ENCODE peak calls at places on chromosomes 16 and 17, in eight cellular contexts. One of them, this sample, is unnamed.

GRCh38 chr17:46794318-46794717 is 24.2 kb downstream of the WNT3 start:
- DNase-seq in GM10248: no peak
- DNase-seq in activated naive CD4-positive, alpha-beta T cell treated with anti-CD3 and anti-CD28 coated beads, Interleukin-2, amount 50 U/mL, for 72 hours: no peak
- DNase-seq in T-helper 9 cell: no peak
- DNase-seq in GM13977: no peak
- DNase-seq in CD4-positive, alpha-beta memory T cell: no peak
- DNase-seq in fibroblast of the conjunctiva: no peak
- DNase-seq in activated T-helper 9 cell treated with anti-CD3 and anti-CD28 coated beads, Interleukin-2, amount 50 U/mL, for 16 hours: no peak
- DNase-seq in this sample: no peak

GRCh38 chr17:27562777-27563455 is 68.1 kb upstream of the LGALS9 start:
- DNase-seq in GM13977: no peak
- DNase-seq in fibroblast of the conjunctiva: no peak
- DNase-seq in T-helper 9 cell: no peak
- DNase-seq in activated naive CD4-positive, alpha-beta T cell treated with anti-CD3 and anti-CD28 coated beads, Interleukin-2, amount 50 U/mL, for 72 hours: no peak
- DNase-seq in GM10248: no peak
- DNase-seq in activated T-helper 9 cell treated with anti-CD3 and anti-CD28 coated beads, Interleukin-2, amount 50 U/mL, for 16 hours: no peak
- DNase-seq in CD4-positive, alpha-beta memory T cell: no peak
- DNase-seq in this sample: no peak

GRCh38 chr16:69187891-69188451 is 1.0 kb downstream of the SNTB2 start:
- DNase-seq in GM10248: no peak
- DNase-seq in activated naive CD4-positive, alpha-beta T cell treated with anti-CD3 and anti-CD28 coated beads, Interleukin-2, amount 50 U/mL, for 72 hours: peak; percentile 28
- DNase-seq in GM13977: peak; percentile 55
- DNase-seq in fibroblast of the conjunctiva: no peak
- DNase-seq in T-helper 9 cell: peak; percentile 25
- DNase-seq in activated T-helper 9 cell treated with anti-CD3 and anti-CD28 coated beads, Interleukin-2, amount 50 U/mL, for 16 hours: peak; percentile 27
- DNase-seq in CD4-positive, alpha-beta memory T cell: peak; percentile 57
- DNase-seq in this sample: peak; percentile 49

GRCh38 chr16:3029499-3030127 is 5.8 kb downstream of the THOC6 start:
- DNase-seq in GM13977: peak; percentile 65
- DNase-seq in GM10248: no peak
- DNase-seq in activated T-helper 9 cell treated with anti-CD3 and anti-CD28 coated beads, Interleukin-2, amount 50 U/mL, for 16 hours: peak; percentile 25
- DNase-seq in fibroblast of the conjunctiva: no peak
- DNase-seq in activated naive CD4-positive, alpha-beta T cell treated with anti-CD3 and anti-CD28 coated beads, Interleukin-2, amount 50 U/mL, for 72 hours: peak; percentile 70
- DNase-seq in CD4-positive, alpha-beta memory T cell: no peak
- DNase-seq in T-helper 9 cell: no peak
- DNase-seq in this sample: no peak

GRCh38 chr17:65498831-65499230 is 62.6 kb downstream of the AXIN2 start:
- DNase-seq in CD4-positive, alpha-beta memory T cell: no peak
- DNase-seq in activated naive CD4-positive, alpha-beta T cell treated with anti-CD3 and anti-CD28 coated beads, Interleukin-2, amount 50 U/mL, for 72 hours: no peak
- DNase-seq in fibroblast of the conjunctiva: no peak
- DNase-seq in GM10248: no peak
- DNase-seq in GM13977: no peak
- DNase-seq in activated T-helper 9 cell treated with anti-CD3 and anti-CD28 coated beads, Interleukin-2, amount 50 U/mL, for 16 hours: no peak
- DNase-seq in T-helper 9 cell: no peak
- DNase-seq in this sample: no peak

GRCh38 chr17:39058524-39058923 is 91.3 kb upstream of the FBXO47 start:
- DNase-seq in fibroblast of the conjunctiva: no peak
- DNase-seq in GM10248: no peak
- DNase-seq in CD4-positive, alpha-beta memory T cell: no peak
- DNase-seq in activated T-helper 9 cell treated with anti-CD3 and anti-CD28 coated beads, Interleukin-2, amount 50 U/mL, for 16 hours: no peak
- DNase-seq in activated naive CD4-positive, alpha-beta T cell treated with anti-CD3 and anti-CD28 coated beads, Interleukin-2, amount 50 U/mL, for 72 hours: no peak
- DNase-seq in GM13977: no peak
- DNase-seq in T-helper 9 cell: no peak
- DNase-seq in this sample: no peak

GRCh38 chr16:56664506-56664905 is 3.4 kb downstream of the MT1G start:
- DNase-seq in activated T-helper 9 cell treated with anti-CD3 and anti-CD28 coated beads, Interleukin-2, amount 50 U/mL, for 16 hours: no peak
- DNase-seq in fibroblast of the conjunctiva: no peak
- DNase-seq in T-helper 9 cell: no peak
- DNase-seq in activated naive CD4-positive, alpha-beta T cell treated with anti-CD3 and anti-CD28 coated beads, Interleukin-2, amount 50 U/mL, for 72 hours: no peak
- DNase-seq in GM13977: no peak
- DNase-seq in GM10248: no peak
- DNase-seq in CD4-positive, alpha-beta memory T cell: no peak
- DNase-seq in this sample: no peak

GRCh38 chr16:212999-213398 is 16.2 kb downstream of the LUC7L start:
- DNase-seq in CD4-positive, alpha-beta memory T cell: no peak
- DNase-seq in activated T-helper 9 cell treated with anti-CD3 and anti-CD28 coated beads, Interleukin-2, amount 50 U/mL, for 16 hours: no peak
- DNase-seq in fibroblast of the conjunctiva: no peak
- DNase-seq in activated naive CD4-positive, alpha-beta T cell treated with anti-CD3 and anti-CD28 coated beads, Interleukin-2, amount 50 U/mL, for 72 hours: no peak
- DNase-seq in GM13977: no peak
- DNase-seq in GM10248: no peak
- DNase-seq in T-helper 9 cell: no peak
- DNase-seq in this sample: no peak

GRCh38 chr16:79286646-79287423 is 313.7 kb downstream of the MAF start:
- DNase-seq in activated T-helper 9 cell treated with anti-CD3 and anti-CD28 coated beads, Interleukin-2, amount 50 U/mL, for 16 hours: peak; percentile 16
- DNase-seq in CD4-positive, alpha-beta memory T cell: peak; percentile 36
- DNase-seq in fibroblast of the conjunctiva: no peak
- DNase-seq in T-helper 9 cell: peak; percentile 6
- DNase-seq in GM10248: peak; percentile 42
- DNase-seq in activated naive CD4-positive, alpha-beta T cell treated with anti-CD3 and anti-CD28 coated beads, Interleukin-2, amount 50 U/mL, for 72 hours: peak; percentile 50
- DNase-seq in GM13977: peak; percentile 16
- DNase-seq in this sample: peak; percentile 66

GRCh38 chr17:17784599-17785264 is 52.1 kb downstream of the SREBF1 start:
- DNase-seq in activated naive CD4-positive, alpha-beta T cell treated with anti-CD3 and anti-CD28 coated beads, Interleukin-2, amount 50 U/mL, for 72 hours: peak; percentile 43
- DNase-seq in CD4-positive, alpha-beta memory T cell: no peak
- DNase-seq in fibroblast of the conjunctiva: no peak
- DNase-seq in GM10248: no peak
- DNase-seq in activated T-helper 9 cell treated with anti-CD3 and anti-CD28 coated beads, Interleukin-2, amount 50 U/mL, for 16 hours: no peak
- DNase-seq in GM13977: no peak
- DNase-seq in T-helper 9 cell: no peak
- DNase-seq in this sample: no peak

GRCh38 chr16:58467915-58468314 is 32.0 kb upstream of the NDRG4 start:
- DNase-seq in GM10248: no peak
- DNase-seq in activated T-helper 9 cell treated with anti-CD3 and anti-CD28 coated beads, Interleukin-2, amount 50 U/mL, for 16 hours: no peak
- DNase-seq in fibroblast of the conjunctiva: no peak
- DNase-seq in CD4-positive, alpha-beta memory T cell: no peak
- DNase-seq in activated naive CD4-positive, alpha-beta T cell treated with anti-CD3 and anti-CD28 coated beads, Interleukin-2, amount 50 U/mL, for 72 hours: no peak
- DNase-seq in T-helper 9 cell: no peak
- DNase-seq in GM13977: no peak
- DNase-seq in this sample: no peak

GRCh38 chr16:68655806-68656205 is 10.7 kb downstream of the CDH3 start:
- DNase-seq in T-helper 9 cell: no peak
- DNase-seq in GM13977: no peak
- DNase-seq in activated T-helper 9 cell treated with anti-CD3 and anti-CD28 coated beads, Interleukin-2, amount 50 U/mL, for 16 hours: no peak
- DNase-seq in CD4-positive, alpha-beta memory T cell: no peak
- DNase-seq in fibroblast of the conjunctiva: no peak
- DNase-seq in activated naive CD4-positive, alpha-beta T cell treated with anti-CD3 and anti-CD28 coated beads, Interleukin-2, amount 50 U/mL, for 72 hours: no peak
- DNase-seq in GM10248: no peak
- DNase-seq in this sample: no peak

GRCh38 chr16:22317625-22318024 is 20.4 kb downstream of the POLR3E start:
- DNase-seq in GM10248: no peak
- DNase-seq in GM13977: no peak
- DNase-seq in T-helper 9 cell: no peak
- DNase-seq in activated T-helper 9 cell treated with anti-CD3 and anti-CD28 coated beads, Interleukin-2, amount 50 U/mL, for 16 hours: no peak
- DNase-seq in CD4-positive, alpha-beta memory T cell: no peak
- DNase-seq in fibroblast of the conjunctiva: no peak
- DNase-seq in activated naive CD4-positive, alpha-beta T cell treated with anti-CD3 and anti-CD28 coated beads, Interleukin-2, amount 50 U/mL, for 72 hours: no peak
- DNase-seq in this sample: no peak

GRCh38 chr17:61217878-61218437 is 181.7 kb upstream of the TBX2 start:
- DNase-seq in fibroblast of the conjunctiva: no peak
- DNase-seq in T-helper 9 cell: no peak
- DNase-seq in GM10248: no peak
- DNase-seq in activated T-helper 9 cell treated with anti-CD3 and anti-CD28 coated beads, Interleukin-2, amount 50 U/mL, for 16 hours: no peak
- DNase-seq in GM13977: no peak
- DNase-seq in CD4-positive, alpha-beta memory T cell: no peak
- DNase-seq in activated naive CD4-positive, alpha-beta T cell treated with anti-CD3 and anti-CD28 coated beads, Interleukin-2, amount 50 U/mL, for 72 hours: no peak
- DNase-seq in this sample: no peak

GRCh38 chr16:88503771-88504488 is 50.9 kb downstream of the ZFPM1 start:
- DNase-seq in CD4-positive, alpha-beta memory T cell: no peak
- DNase-seq in activated naive CD4-positive, alpha-beta T cell treated with anti-CD3 and anti-CD28 coated beads, Interleukin-2, amount 50 U/mL, for 72 hours: no peak
- DNase-seq in activated T-helper 9 cell treated with anti-CD3 and anti-CD28 coated beads, Interleukin-2, amount 50 U/mL, for 16 hours: no peak
- DNase-seq in GM10248: no peak
- DNase-seq in fibroblast of the conjunctiva: no peak
- DNase-seq in GM13977: no peak
- DNase-seq in T-helper 9 cell: no peak
- DNase-seq in this sample: no peak

GRCh38 chr16:19744670-19745069 is 26.6 kb downstream of the IQCK start:
- DNase-seq in fibroblast of the conjunctiva: no peak
- DNase-seq in CD4-positive, alpha-beta memory T cell: no peak
- DNase-seq in activated T-helper 9 cell treated with anti-CD3 and anti-CD28 coated beads, Interleukin-2, amount 50 U/mL, for 16 hours: no peak
- DNase-seq in GM13977: no peak
- DNase-seq in T-helper 9 cell: no peak
- DNase-seq in GM10248: no peak
- DNase-seq in activated naive CD4-positive, alpha-beta T cell treated with anti-CD3 and anti-CD28 coated beads, Interleukin-2, amount 50 U/mL, for 72 hours: no peak
- DNase-seq in this sample: no peak

GRCh38 chr17:9255838-9256237 is 234.5 kb downstream of the NTN1 start:
- DNase-seq in GM10248: no peak
- DNase-seq in T-helper 9 cell: no peak
- DNase-seq in CD4-positive, alpha-beta memory T cell: no peak
- DNase-seq in activated T-helper 9 cell treated with anti-CD3 and anti-CD28 coated beads, Interleukin-2, amount 50 U/mL, for 16 hours: no peak
- DNase-seq in activated naive CD4-positive, alpha-beta T cell treated with anti-CD3 and anti-CD28 coated beads, Interleukin-2, amount 50 U/mL, for 72 hours: no peak
- DNase-seq in GM13977: no peak
- DNase-seq in fibroblast of the conjunctiva: no peak
- DNase-seq in this sample: no peak

GRCh38 chr17:13822671-13823070 is 220.9 kb upstream of the HS3ST3A1 start:
- DNase-seq in T-helper 9 cell: no peak
- DNase-seq in activated T-helper 9 cell treated with anti-CD3 and anti-CD28 coated beads, Interleukin-2, amount 50 U/mL, for 16 hours: no peak
- DNase-seq in fibroblast of the conjunctiva: no peak
- DNase-seq in CD4-positive, alpha-beta memory T cell: no peak
- DNase-seq in GM10248: no peak
- DNase-seq in activated naive CD4-positive, alpha-beta T cell treated with anti-CD3 and anti-CD28 coated beads, Interleukin-2, amount 50 U/mL, for 72 hours: no peak
- DNase-seq in GM13977: no peak
- DNase-seq in this sample: no peak

GRCh38 chr17:65027305-65027704 is 29.2 kb downstream of the GNA13 start:
- DNase-seq in GM13977: peak; percentile 52
- DNase-seq in T-helper 9 cell: peak; percentile 31
- DNase-seq in CD4-positive, alpha-beta memory T cell: peak; percentile 58
- DNase-seq in activated naive CD4-positive, alpha-beta T cell treated with anti-CD3 and anti-CD28 coated beads, Interleukin-2, amount 50 U/mL, for 72 hours: peak; percentile 45
- DNase-seq in GM10248: peak; percentile 62
- DNase-seq in activated T-helper 9 cell treated with anti-CD3 and anti-CD28 coated beads, Interleukin-2, amount 50 U/mL, for 16 hours: peak; percentile 30
- DNase-seq in fibroblast of the conjunctiva: peak; percentile 18
- DNase-seq in this sample: no peak

GRCh38 chr17:31405941-31406371 is 14.5 kb downstream of the RAB11FIP4 start:
- DNase-seq in CD4-positive, alpha-beta memory T cell: no peak
- DNase-seq in GM13977: no peak
- DNase-seq in GM10248: no peak
- DNase-seq in fibroblast of the conjunctiva: no peak
- DNase-seq in activated naive CD4-positive, alpha-beta T cell treated with anti-CD3 and anti-CD28 coated beads, Interleukin-2, amount 50 U/mL, for 72 hours: no peak
- DNase-seq in activated T-helper 9 cell treated with anti-CD3 and anti-CD28 coated beads, Interleukin-2, amount 50 U/mL, for 16 hours: no peak
- DNase-seq in T-helper 9 cell: no peak
- DNase-seq in this sample: no peak

GRCh38 chr17:76537578-76538280 is at the start of gene CYGB:
- DNase-seq in T-helper 9 cell: no peak
- DNase-seq in activated naive CD4-positive, alpha-beta T cell treated with anti-CD3 and anti-CD28 coated beads, Interleukin-2, amount 50 U/mL, for 72 hours: no peak
- DNase-seq in fibroblast of the conjunctiva: no peak
- DNase-seq in GM13977: no peak
- DNase-seq in activated T-helper 9 cell treated with anti-CD3 and anti-CD28 coated beads, Interleukin-2, amount 50 U/mL, for 16 hours: no peak
- DNase-seq in GM10248: no peak
- DNase-seq in CD4-positive, alpha-beta memory T cell: no peak
- DNase-seq in this sample: peak; percentile 79

GRCh38 chr17:62780273-62780672 is 27.8 kb downstream of the MARCHF10 start:
- DNase-seq in GM13977: no peak
- DNase-seq in GM10248: no peak
- DNase-seq in T-helper 9 cell: no peak
- DNase-seq in activated naive CD4-positive, alpha-beta T cell treated with anti-CD3 and anti-CD28 coated beads, Interleukin-2, amount 50 U/mL, for 72 hours: no peak
- DNase-seq in fibroblast of the conjunctiva: no peak
- DNase-seq in activated T-helper 9 cell treated with anti-CD3 and anti-CD28 coated beads, Interleukin-2, amount 50 U/mL, for 16 hours: no peak
- DNase-seq in CD4-positive, alpha-beta memory T cell: no peak
- DNase-seq in this sample: no peak

GRCh38 chr16:57680842-57681241 is 12.7 kb downstream of the ADGRG3 start:
- DNase-seq in GM13977: no peak
- DNase-seq in CD4-positive, alpha-beta memory T cell: no peak
- DNase-seq in activated naive CD4-positive, alpha-beta T cell treated with anti-CD3 and anti-CD28 coated beads, Interleukin-2, amount 50 U/mL, for 72 hours: no peak
- DNase-seq in activated T-helper 9 cell treated with anti-CD3 and anti-CD28 coated beads, Interleukin-2, amount 50 U/mL, for 16 hours: no peak
- DNase-seq in fibroblast of the conjunctiva: no peak
- DNase-seq in GM10248: no peak
- DNase-seq in T-helper 9 cell: no peak
- DNase-seq in this sample: no peak

GRCh38 chr17:4679652-4680051 is 24.3 kb downstream of the PELP1 start:
- DNase-seq in T-helper 9 cell: no peak
- DNase-seq in activated T-helper 9 cell treated with anti-CD3 and anti-CD28 coated beads, Interleukin-2, amount 50 U/mL, for 16 hours: no peak
- DNase-seq in fibroblast of the conjunctiva: no peak
- DNase-seq in GM13977: no peak
- DNase-seq in GM10248: no peak
- DNase-seq in CD4-positive, alpha-beta memory T cell: no peak
- DNase-seq in activated naive CD4-positive, alpha-beta T cell treated with anti-CD3 and anti-CD28 coated beads, Interleukin-2, amount 50 U/mL, for 72 hours: no peak
- DNase-seq in this sample: no peak

GRCh38 chr16:51816929-51817328 is 665.9 kb upstream of the SALL1 start:
- DNase-seq in T-helper 9 cell: no peak
- DNase-seq in CD4-positive, alpha-beta memory T cell: no peak
- DNase-seq in GM10248: no peak
- DNase-seq in GM13977: no peak
- DNase-seq in activated naive CD4-positive, alpha-beta T cell treated with anti-CD3 and anti-CD28 coated beads, Interleukin-2, amount 50 U/mL, for 72 hours: no peak
- DNase-seq in fibroblast of the conjunctiva: no peak
- DNase-seq in activated T-helper 9 cell treated with anti-CD3 and anti-CD28 coated beads, Interleukin-2, amount 50 U/mL, for 16 hours: no peak
- DNase-seq in this sample: no peak

GRCh38 chr17:30565073-30565935 is 88.1 kb downstream of the GOSR1 start:
- DNase-seq in CD4-positive, alpha-beta memory T cell: no peak
- DNase-seq in activated T-helper 9 cell treated with anti-CD3 and anti-CD28 coated beads, Interleukin-2, amount 50 U/mL, for 16 hours: no peak
- DNase-seq in T-helper 9 cell: no peak
- DNase-seq in activated naive CD4-positive, alpha-beta T cell treated with anti-CD3 and anti-CD28 coated beads, Interleukin-2, amount 50 U/mL, for 72 hours: no peak
- DNase-seq in fibroblast of the conjunctiva: no peak
- DNase-seq in GM13977: no peak
- DNase-seq in GM10248: no peak
- DNase-seq in this sample: no peak

GRCh38 chr17:57823469-57824401 is 26.1 kb downstream of the MRPS23 start:
- DNase-seq in activated naive CD4-positive, alpha-beta T cell treated with anti-CD3 and anti-CD28 coated beads, Interleukin-2, amount 50 U/mL, for 72 hours: no peak
- DNase-seq in fibroblast of the conjunctiva: no peak
- DNase-seq in T-helper 9 cell: no peak
- DNase-seq in CD4-positive, alpha-beta memory T cell: no peak
- DNase-seq in GM13977: no peak
- DNase-seq in GM10248: no peak
- DNase-seq in activated T-helper 9 cell treated with anti-CD3 and anti-CD28 coated beads, Interleukin-2, amount 50 U/mL, for 16 hours: no peak
- DNase-seq in this sample: no peak

GRCh38 chr17:12985431-12986285 is 32.2 kb downstream of the ELAC2 start:
- DNase-seq in fibroblast of the conjunctiva: no peak
- DNase-seq in T-helper 9 cell: no peak
- DNase-seq in CD4-positive, alpha-beta memory T cell: no peak
- DNase-seq in GM10248: no peak
- DNase-seq in GM13977: no peak
- DNase-seq in activated naive CD4-positive, alpha-beta T cell treated with anti-CD3 and anti-CD28 coated beads, Interleukin-2, amount 50 U/mL, for 72 hours: no peak
- DNase-seq in activated T-helper 9 cell treated with anti-CD3 and anti-CD28 coated beads, Interleukin-2, amount 50 U/mL, for 16 hours: no peak
- DNase-seq in this sample: no peak

GRCh38 chr16:11507991-11508390 is 78.7 kb downstream of the LITAF start:
- DNase-seq in T-helper 9 cell: no peak
- DNase-seq in CD4-positive, alpha-beta memory T cell: no peak
- DNase-seq in GM13977: no peak
- DNase-seq in activated T-helper 9 cell treated with anti-CD3 and anti-CD28 coated beads, Interleukin-2, amount 50 U/mL, for 16 hours: no peak
- DNase-seq in GM10248: no peak
- DNase-seq in activated naive CD4-positive, alpha-beta T cell treated with anti-CD3 and anti-CD28 coated beads, Interleukin-2, amount 50 U/mL, for 72 hours: no peak
- DNase-seq in fibroblast of the conjunctiva: no peak
- DNase-seq in this sample: no peak

GRCh38 chr17:40072481-40073346 is 9.9 kb downstream of the THRA start:
- DNase-seq in T-helper 9 cell: no peak
- DNase-seq in GM10248: no peak
- DNase-seq in activated naive CD4-positive, alpha-beta T cell treated with anti-CD3 and anti-CD28 coated beads, Interleukin-2, amount 50 U/mL, for 72 hours: no peak
- DNase-seq in CD4-positive, alpha-beta memory T cell: no peak
- DNase-seq in activated T-helper 9 cell treated with anti-CD3 and anti-CD28 coated beads, Interleukin-2, amount 50 U/mL, for 16 hours: no peak
- DNase-seq in GM13977: no peak
- DNase-seq in fibroblast of the conjunctiva: no peak
- DNase-seq in this sample: no peak

GRCh38 chr16:2040450-2041105 is 7.1 kb downstream of the NTHL1 start:
- DNase-seq in T-helper 9 cell: no peak
- DNase-seq in fibroblast of the conjunctiva: no peak
- DNase-seq in CD4-positive, alpha-beta memory T cell: no peak
- DNase-seq in GM10248: no peak
- DNase-seq in activated T-helper 9 cell treated with anti-CD3 and anti-CD28 coated beads, Interleukin-2, amount 50 U/mL, for 16 hours: no peak
- DNase-seq in GM13977: no peak
- DNase-seq in activated naive CD4-positive, alpha-beta T cell treated with anti-CD3 and anti-CD28 coated beads, Interleukin-2, amount 50 U/mL, for 72 hours: no peak
- DNase-seq in this sample: no peak

This sample was measured in B cell.